ENCODE peak calls at places on chromosomes 4 and X, in five cellular contexts. D is adipocyte; U is activated CD4-positive, alpha-beta T cell treated with anti-CD3 and anti-CD28 coated beads, Interleukin-2, amount 50 U/mL, for 4 hours; C is MG63; G is ELF-1. F is an unnamed sample.

GRCh38 chr4:157014621-157015591 is 43.3 kb upstream of the PDGFC start:
- DNase-seq in C (peak), D (peak), U (no peak), G (peak), F (no peak)

GRCh38 chr4:121182296-121182695 is 18.2 kb upstream of the TNIP3 start:
- DNase-seq in C (no peak), U (no peak), D (peak), G (no peak), F (no peak)

GRCh38 chrX:57772637-57773036 is 92.6 kb upstream of the NLRP2B start:
- DNase-seq in U (no peak), D (no peak), G (no peak), C (no peak), F (no peak)

GRCh38 chrX:47577424-47577823 is 4.8 kb upstream of the TIMP1 start:
- DNase-seq in C (peak), G (no peak), D (no peak), U (no peak), F (no peak)

GRCh38 chrX:107935664-107936433 is 46.3 kb downstream of the TEX13B start:
- DNase-seq in D (peak), U (no peak), G (peak), C (no peak), F (no peak)

GRCh38 chr4:91754716-91755115 is 549.0 kb upstream of the GRID2 start:
- DNase-seq in C (no peak), G (no peak), D (no peak), U (no peak), F (no peak)

GRCh38 chr4:111323496-111323895 is 700.6 kb upstream of the PITX2 start:
- DNase-seq in D (peak), G (no peak), C (no peak), U (no peak), F (no peak)

GRCh38 chrX:65866146-65866545 is 173.7 kb downstream of the VSIG4 start:
- DNase-seq in D (no peak), C (no peak), U (peak), G (no peak), F (no peak)

GRCh38 chr4:151822331-151822730 is 61.5 kb upstream of the GATB start:
- DNase-seq in D (no peak), U (no peak), C (no peak), G (no peak), F (no peak)

GRCh38 chrX:107826286-107827136 is 845 bp downstream of the MID2 start:
- DNase-seq in G (peak), U (peak), D (peak), C (peak), F (peak)

GRCh38 chr4:181548873-181549541 is 694.2 kb upstream of the TENM3 start:
- DNase-seq in G (no peak), D (peak), U (no peak), C (peak), F (no peak)

GRCh38 chrX:142977128-142977914 is 48.4 kb upstream of the SPANXN4 start:
- DNase-seq in G (no peak), D (no peak), C (no peak), U (no peak), F (no peak)

GRCh38 chrX:14080031-14080430 is 50.3 kb upstream of the GEMIN8 start:
- DNase-seq in D (no peak), C (no peak), U (no peak), G (no peak), F (no peak)